ENCODE peak calls at places on chromosomes 6 and 20, in ten cellular contexts. W is thoracic aorta, N is fibroblast of mammary gland, D is colonic mucosa, V is GM10248, X is lung, T is DND-41, J is stomach, H is IMR-90, L is choroid plexus epithelial cell. P is an unnamed sample.

GRCh38 chr6:37158508-37158907 is 11.4 kb upstream of the PIM1 start:
- DNase-seq in V (no peak), N (no peak), J (no peak), T (no peak), X (no peak), H (no peak), L (no peak), D (no peak), W (no peak), P (no peak)

GRCh38 chr20:58719971-58720371 is 27.4 kb downstream of the NPEPL1 start:
- DNase-seq in V (peak; percentile 11), J (peak; percentile 16), T (no peak), N (no peak), L (no peak), H (no peak), W (no peak), X (peak; percentile 28), D (peak; percentile 13), P (no peak)

GRCh38 chr6:15586528-15586927 is 76.3 kb downstream of the DTNBP1 start:
- DNase-seq in N (no peak), J (no peak), X (no peak), T (no peak), V (no peak), H (no peak), L (no peak), W (no peak), D (no peak), P (peak; percentile 18)

GRCh38 chr6:82013561-82014275 is 233.8 kb downstream of the IBTK start:
- DNase-seq in J (no peak), H (peak; percentile 48), D (no peak), N (peak; percentile 92), X (no peak), W (no peak), T (no peak), V (no peak), L (peak; percentile 80), P (no peak)

GRCh38 chr6:71393471-71393870 is 104.9 kb downstream of the OGFRL1 start:
- DNase-seq in D (no peak), T (no peak), X (no peak), H (peak; percentile 39), V (no peak), N (peak; percentile 66), L (no peak), W (no peak), J (no peak), P (no peak)

GRCh38 chr6:89117285-89118108 is at the start of gene SRSF12:
- DNase-seq in N (no peak), X (peak; percentile 39), W (no peak), H (peak; percentile 19), D (peak; percentile 24), V (peak; percentile 84), J (peak; percentile 48), L (peak; percentile 27), T (no peak), P (peak; percentile 43)

GRCh38 chr20:15316556-15316955 is 979.1 kb upstream of the FLRT3 start:
- DNase-seq in N (no peak), X (no peak), L (no peak), J (no peak), D (no peak), H (no peak), T (no peak), W (no peak), V (no peak), P (no peak)

GRCh38 chr20:17320456-17320855 is 93.6 kb downstream of the PCSK2 start:
- DNase-seq in D (no peak), T (no peak), L (no peak), W (no peak), H (no peak), V (no peak), N (no peak), J (no peak), X (no peak), P (no peak)

DNA sequence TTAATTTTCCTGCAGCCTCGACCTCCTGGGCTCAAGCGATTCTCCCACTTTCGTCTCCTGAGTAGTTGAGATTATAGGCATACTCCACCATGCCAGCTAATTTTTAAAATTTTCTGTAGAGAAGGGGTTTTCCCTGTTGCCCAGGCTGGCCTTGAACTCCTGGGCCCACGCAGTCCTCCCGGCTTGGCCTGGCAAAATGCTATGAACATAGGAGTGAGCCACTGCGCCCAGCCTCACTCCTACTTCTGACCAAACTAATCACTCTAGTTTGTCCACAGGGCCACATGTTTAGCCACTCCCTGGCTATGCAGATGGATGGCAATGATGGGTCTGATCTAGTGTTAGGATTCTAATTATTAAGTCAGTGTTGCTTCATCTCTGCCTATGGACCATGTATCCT is 31.9 kb upstream of the RPN2 start:
- DNase-seq in J (no peak), V (no peak), W (no peak), T (no peak), H (no peak), D (no peak), N (no peak), L (no peak), X (no peak), P (no peak)
- TF ChIP-seq CTCF in J (no peak), V (no peak), W (no peak), T (no peak), H (no peak), D (no peak), N (no peak), L (no peak), X (no peak), P (no peak)

DNA sequence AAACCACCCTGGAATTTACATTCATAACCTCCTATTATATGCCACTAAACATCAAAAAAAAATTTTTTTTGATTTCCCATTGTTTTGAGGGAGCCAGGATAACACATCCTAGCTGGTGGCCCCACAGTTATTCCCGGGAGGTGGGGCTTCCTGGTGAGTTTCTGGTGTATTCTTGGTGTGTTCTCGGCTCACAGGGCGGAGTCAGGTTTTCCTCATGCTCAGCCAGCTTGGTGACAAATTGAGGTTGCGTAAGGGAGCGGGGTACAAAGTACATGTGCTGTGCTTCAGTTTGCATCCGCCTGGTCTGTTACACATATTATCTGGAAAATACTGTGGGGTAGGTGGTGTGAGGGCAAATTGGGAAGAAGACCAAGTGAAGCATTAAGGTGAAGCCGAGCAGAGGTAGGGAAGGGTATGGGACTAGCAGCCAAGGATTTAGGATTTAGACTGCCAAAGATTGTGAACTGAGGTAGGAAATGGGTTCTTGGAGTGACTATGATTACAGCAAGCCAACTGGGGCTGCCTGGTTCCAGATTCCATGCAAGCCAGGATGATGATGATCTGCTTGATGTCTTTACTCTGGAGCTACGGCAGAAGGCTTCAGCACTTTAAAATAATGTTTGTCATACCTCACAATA is 46.2 kb upstream of the EEF1A1 start:
- DNase-seq in N (peak; percentile 87), V (no peak), H (peak; percentile 35), D (peak; percentile 93), L (peak; percentile 49), W (peak; percentile 27), X (peak; percentile 70), J (peak; percentile 84), T (no peak), P (no peak)
- TF ChIP-seq CTCF in N (no peak), V (no peak), H (no peak), D (no peak), L (no peak), W (no peak), X (no peak), J (no peak), T (no peak), P (no peak)

GRCh38 chr6:104527761-104528415 is 331.8 kb downstream of the HACE1 start:
- DNase-seq in L (peak; percentile 77), H (no peak), W (peak; percentile 11), J (no peak), X (no peak), V (no peak), T (no peak), D (peak; percentile 52), N (peak; percentile 31), P (peak; percentile 12)
- TF ChIP-seq CTCF in L (peak; percentile 74), H (peak; percentile 31), W (peak; percentile 22), J (no peak), X (no peak), V (no peak), T (peak; percentile 16), D (peak; percentile 23), N (peak; percentile 41), P (no peak)

GRCh38 chr20:8535403-8536003 is 403.4 kb downstream of the PLCB1 start:
- DNase-seq in V (no peak), J (no peak), X (no peak), D (no peak), W (no peak), H (no peak), L (peak; percentile 34), T (peak; percentile 19), N (peak; percentile 20), P (peak; percentile 24)
- TF ChIP-seq CTCF in V (peak; percentile 47), J (no peak), X (no peak), D (no peak), W (no peak), H (peak; percentile 47), L (peak; percentile 77), T (peak; percentile 57), N (peak; percentile 68), P (peak; percentile 41)

DNA sequence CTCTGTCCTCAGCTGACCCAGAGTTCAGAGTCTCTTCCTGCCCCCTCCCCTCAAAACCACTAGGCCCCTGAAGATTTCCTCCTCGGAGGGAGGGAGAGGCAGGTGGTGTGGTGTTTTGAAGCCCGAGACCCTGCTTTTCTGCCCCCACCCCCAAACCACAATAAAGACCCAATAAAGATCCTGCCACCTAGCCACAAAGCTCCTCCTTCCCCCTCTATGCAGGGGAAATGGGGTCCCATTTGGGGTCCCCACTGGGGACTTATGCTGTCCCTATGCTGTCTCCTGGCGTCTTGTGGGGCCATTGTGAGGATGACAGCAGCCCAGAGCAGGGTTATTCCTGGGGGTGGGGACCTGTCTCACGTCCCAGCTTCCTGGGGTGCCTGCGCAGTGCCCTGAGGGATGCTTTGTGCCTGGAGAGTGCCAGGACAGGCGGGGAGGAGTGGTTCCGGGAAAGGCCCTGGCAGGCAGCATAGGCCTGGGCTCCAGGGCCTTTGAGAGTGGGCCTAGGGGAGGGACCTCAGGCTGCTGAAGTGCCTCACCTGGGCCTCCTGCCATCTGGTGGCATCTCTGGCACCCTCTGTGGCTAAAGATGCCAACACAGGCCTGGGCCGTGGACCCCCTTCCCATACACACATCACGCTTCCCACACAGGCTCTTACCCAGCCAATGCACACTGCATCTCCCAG is 8.0 kb upstream of the ARMC12 start:
- DNase-seq in W (no peak), T (peak; percentile 87), D (peak; percentile 61), V (no peak), N (no peak), L (no peak), H (no peak), X (peak; percentile 82), J (peak; percentile 41), P (peak; percentile 65)
- TF ChIP-seq CTCF in W (no peak), T (peak; percentile 49), D (no peak), V (no peak), N (no peak), L (no peak), H (no peak), X (no peak), J (no peak), P (peak; percentile 40)